ENCODE peak calls at places on chromosomes 5 and 9, in four cellular contexts. Z, A, M and Q are unnamed samples.

GRCh38 chr9:126802343-126803059 is 2.3 kb upstream of the ZBTB43 start:
- DNase-seq in M (no peak), Z (no peak), A (no peak), Q (no peak)

GRCh38 chr9:136342191-136343120 is 15.1 kb downstream of the GPSM1 start:
- DNase-seq in M (no peak), A (peak; percentile 30), Z (no peak), Q (peak; percentile 88)

GRCh38 chr5:139743001-139743771 is 52.4 kb upstream of the PSD2 start:
- DNase-seq in Z (no peak), A (no peak), M (no peak), Q (no peak)

GRCh38 chr5:106047341-106047740 is 1623.4 kb downstream of the EFNA5 start:
- DNase-seq in Z (no peak), M (no peak), A (no peak), Q (no peak)

GRCh38 chr5:80959768-80960442 is at the start of gene RASGRF2:
- DNase-seq in M (no peak), A (no peak), Z (no peak), Q (peak; percentile 34)

GRCh38 chr9:25904701-25905100 is 226.5 kb upstream of the TUSC1 start:
- DNase-seq in M (no peak), Z (no peak), A (no peak), Q (no peak)

GRCh38 chr9:113890693-113891092 is 14.6 kb downstream of the ZNF618 start:
- DNase-seq in A (no peak), M (no peak), Z (no peak), Q (no peak)

GRCh38 chr5:158233735-158234322 is 374.9 kb upstream of the CLINT1 start:
- DNase-seq in M (no peak), A (no peak), Z (no peak), Q (no peak)

GRCh38 chr9:7910426-7911015 is 110.9 kb upstream of the DMAC1 start:
- DNase-seq in A (peak; percentile 69), Z (no peak), M (no peak), Q (no peak)

GRCh38 chr9:127734247-127734746 is 797 bp downstream of the TOR2A start:
- DNase-seq in Z (no peak), A (no peak), M (no peak), Q (no peak)

GRCh38 chr9:88652876-88653275 is 117.9 kb downstream of the NXNL2 start:
- DNase-seq in M (no peak), Z (no peak), A (no peak), Q (no peak)

GRCh38 chr5:165328856-165329255 is 1823.4 kb downstream of the MAT2B start:
- DNase-seq in M (no peak), Z (no peak), A (no peak), Q (no peak)

GRCh38 chr5:57298985-57299491 is 125.2 kb downstream of the GPBP1 start:
- DNase-seq in Z (no peak), M (peak; percentile 79), A (peak; percentile 61), Q (peak; percentile 39)

GRCh38 chr9:91415290-91415689 is 8.3 kb downstream of the NFIL3 start:
- DNase-seq in A (no peak), Z (peak; percentile 45), M (no peak), Q (peak; percentile 65)

GRCh38 chr9:117494401-117495130 is 79.7 kb upstream of the ASTN2 start:
- DNase-seq in M (peak; percentile 48), A (peak; percentile 50), Z (no peak), Q (no peak)

GRCh38 chr5:174047472-174047871 is 2.0 kb downstream of the NSG2 start:
- DNase-seq in A (no peak), M (no peak), Z (no peak), Q (no peak)

GRCh38 chr9:121071356-121071755 is 3.4 kb upstream of the CNTRL start:
- DNase-seq in Z (peak; percentile 38), M (peak; percentile 36), A (no peak), Q (no peak)

GRCh38 chr9:4197548-4197947 is 102.3 kb downstream of the GLIS3 start:
- DNase-seq in A (no peak), M (peak; percentile 25), Z (no peak), Q (peak; percentile 17)

GRCh38 chr9:79384091-79384490 is 187.7 kb upstream of the TLE4 start:
- DNase-seq in Z (no peak), A (no peak), M (no peak), Q (no peak)

GRCh38 chr9:127519301-127520166 is 68.2 kb downstream of the LRSAM1 start:
- DNase-seq in Z (no peak), M (no peak), A (no peak), Q (peak; percentile 71)

GRCh38 chr9:14433841-14434511 is 120.0 kb upstream of the NFIB start:
- DNase-seq in M (no peak), A (no peak), Z (no peak), Q (peak; percentile 12)

GRCh38 chr5:170254056-170254455 is 21.3 kb downstream of the C5orf58 start:
- DNase-seq in Z (no peak), M (peak; percentile 95), A (no peak), Q (peak; percentile 65)

GRCh38 chr5:87733918-87734317 is 321.2 kb upstream of the CCNH start:
- DNase-seq in A (no peak), M (no peak), Z (no peak), Q (no peak)

GRCh38 chr9:137550958-137551655 is 572 bp upstream of the MRPL41 start:
- DNase-seq in M (no peak), A (no peak), Z (no peak), Q (no peak)

GRCh38 chr9:99365233-99365980 is 143.3 kb downstream of the SEC61B start:
- DNase-seq in M (no peak), A (no peak), Z (no peak), Q (no peak)

GRCh38 chr9:104256031-104256709 is 162.1 kb downstream of the SMC2 start:
- DNase-seq in Z (no peak), A (no peak), M (no peak), Q (no peak)

GRCh38 chr5:153534102-153534501 is 43.6 kb downstream of the GRIA1 start:
- DNase-seq in A (no peak), M (no peak), Z (no peak), Q (no peak)

GRCh38 chr5:154860123-154860522 is 1.7 kb downstream of the CNOT8 start:
- DNase-seq in Z (no peak), M (no peak), A (peak; percentile 22), Q (no peak)

GRCh38 chr5:124087752-124088151 is 575.8 kb downstream of the CSNK1G3 start:
- DNase-seq in Z (no peak), M (no peak), A (no peak), Q (no peak)
- TF ChIP-seq CTCF in Z (no peak), M (no peak), A (no peak), Q (no peak)

DNA sequence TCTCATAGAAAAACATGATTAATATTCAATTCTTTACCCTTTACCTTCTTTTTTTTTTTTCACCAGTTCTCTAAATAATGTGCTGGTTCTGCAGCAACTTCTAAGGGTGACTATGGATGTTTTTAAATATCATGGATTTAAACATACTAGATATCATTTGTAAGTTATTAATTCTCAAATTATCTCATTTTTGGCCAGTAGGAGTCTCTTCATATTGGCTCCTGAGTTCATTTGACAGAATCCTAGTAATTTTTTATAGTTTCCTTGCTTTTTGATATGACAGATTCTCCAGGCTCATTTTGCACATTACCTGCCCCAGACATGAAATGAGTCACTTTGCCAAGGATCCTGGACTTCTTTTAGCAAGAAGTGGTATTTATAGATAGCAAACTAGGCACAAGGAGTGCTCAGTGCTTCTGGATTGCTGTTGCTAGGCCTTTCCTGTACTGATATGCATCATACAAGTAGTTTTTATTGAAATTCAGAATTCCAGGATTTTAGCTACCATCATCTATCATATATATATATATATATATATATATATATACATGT is 201.3 kb upstream of the IL12B start:
- DNase-seq in Z (no peak), A (no peak), M (no peak), Q (no peak)
- TF ChIP-seq CTCF in Z (no peak), A (peak; percentile 14), M (peak; percentile 10), Q (no peak)

GRCh38 chr5:32057157-32058096 is 116.7 kb downstream of the GOLPH3 start:
- DNase-seq in Z (no peak), M (no peak), A (no peak), Q (no peak)
- TF ChIP-seq CTCF in Z (peak; percentile 6), M (peak; percentile 19), A (peak; percentile 28), Q (no peak)

DNA sequence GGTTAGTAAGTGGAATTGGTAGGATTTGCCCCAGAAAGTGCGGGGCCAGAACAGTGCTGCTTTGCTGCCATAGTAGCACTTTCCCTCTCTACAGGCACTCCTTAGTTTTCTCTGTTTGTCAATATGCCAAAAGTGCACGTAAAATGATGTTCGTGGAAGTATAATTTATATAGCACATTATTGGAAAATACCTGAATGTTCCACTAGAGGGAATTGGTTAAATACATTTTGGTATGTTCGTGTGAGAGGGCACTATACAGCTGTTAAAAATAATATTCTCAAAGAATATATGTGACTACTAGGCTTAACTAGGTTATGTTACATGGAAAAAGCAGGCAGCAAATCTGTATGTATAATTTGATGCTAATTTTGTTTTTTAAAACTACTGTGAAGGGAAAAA is 184.0 kb upstream of the GDNF start:
- DNase-seq in Z (no peak), A (no peak), M (no peak), Q (no peak)
- TF ChIP-seq CTCF in Z (no peak), A (peak; percentile 22), M (peak; percentile 21), Q (peak; percentile 1)

GRCh38 chr9:33124716-33125378 is 42.3 kb downstream of the B4GALT1 start:
- DNase-seq in M (no peak), Z (no peak), A (no peak), Q (peak; percentile 58)
- TF ChIP-seq CTCF in M (no peak), Z (peak; percentile 16), A (no peak), Q (peak; percentile 47)